ENCODE peak calls at places on chromosomes 2 and 18, in six cellular contexts. One of them, this sample, is unnamed.
A peak's percentile ranks its signal among the peaks of the same experiment; 100 is the strongest.

GRCh38 chr2:105404736-105405135 is 5.9 kb upstream of the FHL2 start:
- DNase-seq in AG09309: no peak
- DNase-seq in cerebellar cortex: no peak
- DNase-seq in AG08395: no peak
- DNase-seq in stimulated activated CD4-positive, alpha-beta T cell treated with anti-CD3 and anti-CD28 coated beads, Interleukin-4, amount 100 ng/mL, for 1 hour: no peak
- DNase-seq in ecto neural progenitor cell: no peak
- DNase-seq in this sample: no peak

GRCh38 chr2:174340400-174341300 is 5.9 kb downstream of the SP9 start:
- DNase-seq in AG09309: no peak
- DNase-seq in cerebellar cortex: no peak
- DNase-seq in AG08395: no peak
- DNase-seq in stimulated activated CD4-positive, alpha-beta T cell treated with anti-CD3 and anti-CD28 coated beads, Interleukin-4, amount 100 ng/mL, for 1 hour: peak; percentile 9
- DNase-seq in ecto neural progenitor cell: peak; percentile 79
- DNase-seq in this sample: no peak

GRCh38 chr2:223096571-223096970 is 44.6 kb downstream of the KCNE4 start:
- DNase-seq in AG09309: no peak
- DNase-seq in cerebellar cortex: no peak
- DNase-seq in AG08395: no peak
- DNase-seq in stimulated activated CD4-positive, alpha-beta T cell treated with anti-CD3 and anti-CD28 coated beads, Interleukin-4, amount 100 ng/mL, for 1 hour: no peak
- DNase-seq in ecto neural progenitor cell: no peak
- DNase-seq in this sample: no peak

GRCh38 chr18:45652303-45652702 is 37.0 kb downstream of the SLC14A2 start:
- DNase-seq in AG09309: no peak
- DNase-seq in cerebellar cortex: no peak
- DNase-seq in AG08395: no peak
- DNase-seq in stimulated activated CD4-positive, alpha-beta T cell treated with anti-CD3 and anti-CD28 coated beads, Interleukin-4, amount 100 ng/mL, for 1 hour: no peak
- DNase-seq in ecto neural progenitor cell: no peak
- DNase-seq in this sample: no peak

GRCh38 chr2:16537347-16537746 is 128.3 kb downstream of the CYRIA start:
- DNase-seq in AG09309: no peak
- DNase-seq in cerebellar cortex: no peak
- DNase-seq in AG08395: no peak
- DNase-seq in stimulated activated CD4-positive, alpha-beta T cell treated with anti-CD3 and anti-CD28 coated beads, Interleukin-4, amount 100 ng/mL, for 1 hour: no peak
- DNase-seq in ecto neural progenitor cell: no peak
- DNase-seq in this sample: peak; percentile 39

GRCh38 chr2:168992026-168992425 is 39.1 kb downstream of the ABCB11 start:
- DNase-seq in AG09309: no peak
- DNase-seq in cerebellar cortex: no peak
- DNase-seq in AG08395: no peak
- DNase-seq in stimulated activated CD4-positive, alpha-beta T cell treated with anti-CD3 and anti-CD28 coated beads, Interleukin-4, amount 100 ng/mL, for 1 hour: no peak
- DNase-seq in ecto neural progenitor cell: no peak
- DNase-seq in this sample: no peak

GRCh38 chr2:94987074-94988020 is 38.2 kb upstream of the MAL start:
- DNase-seq in AG09309: no peak
- DNase-seq in cerebellar cortex: no peak
- DNase-seq in AG08395: no peak
- DNase-seq in stimulated activated CD4-positive, alpha-beta T cell treated with anti-CD3 and anti-CD28 coated beads, Interleukin-4, amount 100 ng/mL, for 1 hour: no peak
- DNase-seq in ecto neural progenitor cell: no peak
- DNase-seq in this sample: no peak

GRCh38 chr2:10278029-10278762 is 24.5 kb upstream of the HPCAL1 start:
- DNase-seq in AG09309: no peak
- DNase-seq in cerebellar cortex: no peak
- DNase-seq in AG08395: peak; percentile 88
- DNase-seq in stimulated activated CD4-positive, alpha-beta T cell treated with anti-CD3 and anti-CD28 coated beads, Interleukin-4, amount 100 ng/mL, for 1 hour: no peak
- DNase-seq in ecto neural progenitor cell: no peak
- DNase-seq in this sample: peak; percentile 94

GRCh38 chr2:85924522-85924921 is 35.7 kb upstream of the ST3GAL5 start:
- DNase-seq in AG09309: no peak
- DNase-seq in cerebellar cortex: peak; percentile 40
- DNase-seq in AG08395: peak; percentile 91
- DNase-seq in stimulated activated CD4-positive, alpha-beta T cell treated with anti-CD3 and anti-CD28 coated beads, Interleukin-4, amount 100 ng/mL, for 1 hour: no peak
- DNase-seq in ecto neural progenitor cell: no peak
- DNase-seq in this sample: peak; percentile 32

GRCh38 chr2:238302751-238303150 is 14.3 kb upstream of the PER2 start:
- DNase-seq in AG09309: no peak
- DNase-seq in cerebellar cortex: no peak
- DNase-seq in AG08395: no peak
- DNase-seq in stimulated activated CD4-positive, alpha-beta T cell treated with anti-CD3 and anti-CD28 coated beads, Interleukin-4, amount 100 ng/mL, for 1 hour: no peak
- DNase-seq in ecto neural progenitor cell: no peak
- DNase-seq in this sample: no peak

GRCh38 chr2:69021727-69022126 is 8.7 kb downstream of the ANTXR1 start:
- DNase-seq in AG09309: no peak
- DNase-seq in cerebellar cortex: no peak
- DNase-seq in AG08395: no peak
- DNase-seq in stimulated activated CD4-positive, alpha-beta T cell treated with anti-CD3 and anti-CD28 coated beads, Interleukin-4, amount 100 ng/mL, for 1 hour: no peak
- DNase-seq in ecto neural progenitor cell: no peak
- DNase-seq in this sample: no peak

GRCh38 chr2:148796735-148797512 is 78.1 kb upstream of the KIF5C start:
- DNase-seq in AG09309: no peak
- DNase-seq in cerebellar cortex: no peak
- DNase-seq in AG08395: no peak
- DNase-seq in stimulated activated CD4-positive, alpha-beta T cell treated with anti-CD3 and anti-CD28 coated beads, Interleukin-4, amount 100 ng/mL, for 1 hour: no peak
- DNase-seq in ecto neural progenitor cell: no peak
- DNase-seq in this sample: no peak

GRCh38 chr2:205889073-205889472 is 196.9 kb downstream of the INO80D start:
- DNase-seq in AG09309: no peak
- DNase-seq in cerebellar cortex: no peak
- DNase-seq in AG08395: no peak
- DNase-seq in stimulated activated CD4-positive, alpha-beta T cell treated with anti-CD3 and anti-CD28 coated beads, Interleukin-4, amount 100 ng/mL, for 1 hour: no peak
- DNase-seq in ecto neural progenitor cell: no peak
- DNase-seq in this sample: peak; percentile 41

GRCh38 chr2:127621981-127622431 is 23.9 kb upstream of the GPR17 start:
- DNase-seq in AG09309: no peak
- DNase-seq in cerebellar cortex: no peak
- DNase-seq in AG08395: no peak
- DNase-seq in stimulated activated CD4-positive, alpha-beta T cell treated with anti-CD3 and anti-CD28 coated beads, Interleukin-4, amount 100 ng/mL, for 1 hour: no peak
- DNase-seq in ecto neural progenitor cell: no peak
- DNase-seq in this sample: no peak

GRCh38 chr18:48052845-48053244 is 122.4 kb upstream of the SMAD2 start:
- DNase-seq in AG09309: no peak
- DNase-seq in cerebellar cortex: no peak
- DNase-seq in AG08395: no peak
- DNase-seq in stimulated activated CD4-positive, alpha-beta T cell treated with anti-CD3 and anti-CD28 coated beads, Interleukin-4, amount 100 ng/mL, for 1 hour: no peak
- DNase-seq in ecto neural progenitor cell: no peak
- DNase-seq in this sample: no peak

GRCh38 chr2:68834737-68835136 is 36.5 kb downstream of the BMP10 start:
- DNase-seq in AG09309: no peak
- DNase-seq in cerebellar cortex: no peak
- DNase-seq in AG08395: no peak
- DNase-seq in stimulated activated CD4-positive, alpha-beta T cell treated with anti-CD3 and anti-CD28 coated beads, Interleukin-4, amount 100 ng/mL, for 1 hour: no peak
- DNase-seq in ecto neural progenitor cell: no peak
- DNase-seq in this sample: no peak

GRCh38 chr2:241777686-241778627 is 1.3 kb downstream of the GAL3ST2 start:
- DNase-seq in AG09309: no peak
- DNase-seq in cerebellar cortex: no peak
- DNase-seq in AG08395: no peak
- DNase-seq in stimulated activated CD4-positive, alpha-beta T cell treated with anti-CD3 and anti-CD28 coated beads, Interleukin-4, amount 100 ng/mL, for 1 hour: no peak
- DNase-seq in ecto neural progenitor cell: peak; percentile 48
- DNase-seq in this sample: no peak

GRCh38 chr2:39875182-39875913 is 96.3 kb upstream of the THUMPD2 start:
- DNase-seq in AG09309: peak; percentile 87
- DNase-seq in cerebellar cortex: no peak
- DNase-seq in AG08395: peak; percentile 75
- DNase-seq in stimulated activated CD4-positive, alpha-beta T cell treated with anti-CD3 and anti-CD28 coated beads, Interleukin-4, amount 100 ng/mL, for 1 hour: no peak
- DNase-seq in ecto neural progenitor cell: no peak
- DNase-seq in this sample: peak; percentile 68

GRCh38 chr2:173680574-173680973 is 284.6 kb downstream of the SP3 start:
- DNase-seq in AG09309: no peak
- DNase-seq in cerebellar cortex: no peak
- DNase-seq in AG08395: no peak
- DNase-seq in stimulated activated CD4-positive, alpha-beta T cell treated with anti-CD3 and anti-CD28 coated beads, Interleukin-4, amount 100 ng/mL, for 1 hour: no peak
- DNase-seq in ecto neural progenitor cell: no peak
- DNase-seq in this sample: no peak

GRCh38 chr2:102788880-102789250 is 27.0 kb downstream of the TMEM182 start:
- DNase-seq in AG09309: no peak
- DNase-seq in cerebellar cortex: peak; percentile 97
- DNase-seq in AG08395: no peak
- DNase-seq in stimulated activated CD4-positive, alpha-beta T cell treated with anti-CD3 and anti-CD28 coated beads, Interleukin-4, amount 100 ng/mL, for 1 hour: no peak
- DNase-seq in ecto neural progenitor cell: no peak
- DNase-seq in this sample: no peak

GRCh38 chr2:24586955-24587354 is 95.9 kb downstream of the NCOA1 start:
- DNase-seq in AG09309: no peak
- DNase-seq in cerebellar cortex: no peak
- DNase-seq in AG08395: no peak
- DNase-seq in stimulated activated CD4-positive, alpha-beta T cell treated with anti-CD3 and anti-CD28 coated beads, Interleukin-4, amount 100 ng/mL, for 1 hour: no peak
- DNase-seq in ecto neural progenitor cell: no peak
- DNase-seq in this sample: no peak

GRCh38 chr2:48845719-48846118 is 90.2 kb upstream of the LHCGR start:
- DNase-seq in AG09309: no peak
- DNase-seq in cerebellar cortex: no peak
- DNase-seq in AG08395: no peak
- DNase-seq in stimulated activated CD4-positive, alpha-beta T cell treated with anti-CD3 and anti-CD28 coated beads, Interleukin-4, amount 100 ng/mL, for 1 hour: no peak
- DNase-seq in ecto neural progenitor cell: no peak
- DNase-seq in this sample: no peak

GRCh38 chr18:6755107-6755506 is 25.6 kb downstream of the ARHGAP28 start:
- DNase-seq in AG09309: no peak
- DNase-seq in cerebellar cortex: no peak
- DNase-seq in AG08395: no peak
- DNase-seq in stimulated activated CD4-positive, alpha-beta T cell treated with anti-CD3 and anti-CD28 coated beads, Interleukin-4, amount 100 ng/mL, for 1 hour: no peak
- DNase-seq in ecto neural progenitor cell: no peak
- DNase-seq in this sample: peak; percentile 14

GRCh38 chr2:67954125-67954748 is 108.6 kb downstream of the C1D start:
- DNase-seq in AG09309: no peak
- DNase-seq in cerebellar cortex: no peak
- DNase-seq in AG08395: no peak
- DNase-seq in stimulated activated CD4-positive, alpha-beta T cell treated with anti-CD3 and anti-CD28 coated beads, Interleukin-4, amount 100 ng/mL, for 1 hour: no peak
- DNase-seq in ecto neural progenitor cell: no peak
- DNase-seq in this sample: no peak

GRCh38 chr2:241755166-241755565 is 20.7 kb downstream of the D2HGDH start:
- DNase-seq in AG09309: no peak
- DNase-seq in cerebellar cortex: no peak
- DNase-seq in AG08395: no peak
- DNase-seq in stimulated activated CD4-positive, alpha-beta T cell treated with anti-CD3 and anti-CD28 coated beads, Interleukin-4, amount 100 ng/mL, for 1 hour: no peak
- DNase-seq in ecto neural progenitor cell: no peak
- DNase-seq in this sample: no peak